ENCODE peak calls at places on chromosomes 1 and 21, in four cellular contexts. One of them, this sample, is unnamed.

GRCh38 chr1:160567858-160568682 is 11.2 kb downstream of the CD84 start:
- DNase-seq in endothelial cell: no peak
- DNase-seq in stimulated activated CD4-positive, alpha-beta T cell treated with anti-CD3 and anti-CD28 coated beads, Interleukin-15, amount 100 ng/mL, for 24 hours: peak; percentile 77
- DNase-seq in fibroblast of pulmonary artery: no peak
- DNase-seq in this sample: no peak

GRCh38 chr1:227789042-227789880 is 26.2 kb upstream of the PRSS38 start:
- DNase-seq in endothelial cell: no peak
- DNase-seq in stimulated activated CD4-positive, alpha-beta T cell treated with anti-CD3 and anti-CD28 coated beads, Interleukin-15, amount 100 ng/mL, for 24 hours: no peak
- DNase-seq in fibroblast of pulmonary artery: no peak
- DNase-seq in this sample: no peak

GRCh38 chr1:19029191-19030085 is 73.0 kb upstream of the IFFO2 start:
- DNase-seq in fibroblast of pulmonary artery: peak; percentile 29
- DNase-seq in stimulated activated CD4-positive, alpha-beta T cell treated with anti-CD3 and anti-CD28 coated beads, Interleukin-15, amount 100 ng/mL, for 24 hours: no peak
- DNase-seq in endothelial cell: no peak
- DNase-seq in this sample: no peak

GRCh38 chr1:67791686-67792475 is 41.4 kb downstream of the GNG12 start:
- DNase-seq in stimulated activated CD4-positive, alpha-beta T cell treated with anti-CD3 and anti-CD28 coated beads, Interleukin-15, amount 100 ng/mL, for 24 hours: no peak
- DNase-seq in fibroblast of pulmonary artery: peak; percentile 90
- DNase-seq in endothelial cell: no peak
- DNase-seq in this sample: peak; percentile 44

GRCh38 chr1:62676606-62677356 is 11.4 kb downstream of the DOCK7 start:
- DNase-seq in endothelial cell: no peak
- DNase-seq in stimulated activated CD4-positive, alpha-beta T cell treated with anti-CD3 and anti-CD28 coated beads, Interleukin-15, amount 100 ng/mL, for 24 hours: no peak
- DNase-seq in fibroblast of pulmonary artery: peak; percentile 3
- DNase-seq in this sample: no peak

GRCh38 chr21:42012763-42013329 is 2.7 kb upstream of the ZBTB21 start:
- DNase-seq in endothelial cell: no peak
- DNase-seq in fibroblast of pulmonary artery: no peak
- DNase-seq in stimulated activated CD4-positive, alpha-beta T cell treated with anti-CD3 and anti-CD28 coated beads, Interleukin-15, amount 100 ng/mL, for 24 hours: no peak
- DNase-seq in this sample: no peak

GRCh38 chr1:9561429-9561828 is 22.2 kb downstream of the SLC25A33 start:
- DNase-seq in stimulated activated CD4-positive, alpha-beta T cell treated with anti-CD3 and anti-CD28 coated beads, Interleukin-15, amount 100 ng/mL, for 24 hours: no peak
- DNase-seq in endothelial cell: no peak
- DNase-seq in fibroblast of pulmonary artery: peak; percentile 97
- DNase-seq in this sample: peak; percentile 71

GRCh38 chr1:210428696-210429095 is 100.0 kb downstream of the HHAT start:
- DNase-seq in endothelial cell: no peak
- DNase-seq in fibroblast of pulmonary artery: no peak
- DNase-seq in stimulated activated CD4-positive, alpha-beta T cell treated with anti-CD3 and anti-CD28 coated beads, Interleukin-15, amount 100 ng/mL, for 24 hours: no peak
- DNase-seq in this sample: no peak

GRCh38 chr1:220123889-220124288 is 30.0 kb downstream of the IARS2 start:
- DNase-seq in endothelial cell: no peak
- DNase-seq in fibroblast of pulmonary artery: peak; percentile 7
- DNase-seq in stimulated activated CD4-positive, alpha-beta T cell treated with anti-CD3 and anti-CD28 coated beads, Interleukin-15, amount 100 ng/mL, for 24 hours: peak; percentile 24
- DNase-seq in this sample: no peak

GRCh38 chr1:226691257-226691656 is 47.8 kb downstream of the ITPKB start:
- DNase-seq in fibroblast of pulmonary artery: no peak
- DNase-seq in endothelial cell: no peak
- DNase-seq in stimulated activated CD4-positive, alpha-beta T cell treated with anti-CD3 and anti-CD28 coated beads, Interleukin-15, amount 100 ng/mL, for 24 hours: peak; percentile 57
- DNase-seq in this sample: no peak

GRCh38 chr1:200558866-200559459 is 61.6 kb downstream of the KIF14 start:
- DNase-seq in endothelial cell: peak; percentile 20
- DNase-seq in stimulated activated CD4-positive, alpha-beta T cell treated with anti-CD3 and anti-CD28 coated beads, Interleukin-15, amount 100 ng/mL, for 24 hours: peak; percentile 8
- DNase-seq in fibroblast of pulmonary artery: peak; percentile 84
- DNase-seq in this sample: peak; percentile 39

GRCh38 chr1:186806477-186806876 is 22.3 kb upstream of the PLA2G4A start:
- DNase-seq in endothelial cell: peak; percentile 46
- DNase-seq in stimulated activated CD4-positive, alpha-beta T cell treated with anti-CD3 and anti-CD28 coated beads, Interleukin-15, amount 100 ng/mL, for 24 hours: no peak
- DNase-seq in fibroblast of pulmonary artery: peak; percentile 75
- DNase-seq in this sample: no peak

GRCh38 chr1:66177483-66177882 is 356.5 kb upstream of the SGIP1 start:
- DNase-seq in stimulated activated CD4-positive, alpha-beta T cell treated with anti-CD3 and anti-CD28 coated beads, Interleukin-15, amount 100 ng/mL, for 24 hours: no peak
- DNase-seq in fibroblast of pulmonary artery: no peak
- DNase-seq in endothelial cell: no peak
- DNase-seq in this sample: no peak

GRCh38 chr1:197600751-197601150 is 174.5 kb downstream of the DENND1B start:
- DNase-seq in stimulated activated CD4-positive, alpha-beta T cell treated with anti-CD3 and anti-CD28 coated beads, Interleukin-15, amount 100 ng/mL, for 24 hours: no peak
- DNase-seq in fibroblast of pulmonary artery: no peak
- DNase-seq in endothelial cell: no peak
- DNase-seq in this sample: no peak

GRCh38 chr1:70090146-70090545 is 115.2 kb downstream of the LRRC40 start:
- DNase-seq in fibroblast of pulmonary artery: peak; percentile 11
- DNase-seq in stimulated activated CD4-positive, alpha-beta T cell treated with anti-CD3 and anti-CD28 coated beads, Interleukin-15, amount 100 ng/mL, for 24 hours: no peak
- DNase-seq in endothelial cell: no peak
- DNase-seq in this sample: no peak